ENCODE peak calls at places on chromosomes 12 and 14, in four cellular contexts. G is T-helper 1 cell, X is PC-3, P is RPMI7951. H is an unnamed sample.

GRCh38 chr14:93092606-93093556 is 22.8 kb downstream of the ITPK1 start:
- DNase-seq in G (no peak), X (no peak), P (no peak), H (no peak)

GRCh38 chr14:100031506-100032281 is 33.5 kb upstream of the EVL start:
- DNase-seq in G (no peak), X (peak; percentile 98), P (peak; percentile 96), H (peak; percentile 97)

GRCh38 chr14:75995372-75996041 is 9.9 kb downstream of the IFT43 start:
- DNase-seq in G (no peak), X (no peak), P (no peak), H (no peak)

GRCh38 chr12:76927170-76927784 is 48.5 kb upstream of the CSRP2 start:
- DNase-seq in G (peak; percentile 5), X (peak; percentile 70), P (peak; percentile 33), H (peak; percentile 29)

GRCh38 chr14:20568393-20568792 is 7.5 kb upstream of the RNASE9 start:
- DNase-seq in G (no peak), X (no peak), P (no peak), H (no peak)

GRCh38 chr12:105911966-105912365 is 226.8 kb downstream of the NUAK1 start:
- DNase-seq in G (no peak), X (peak; percentile 78), P (no peak), H (no peak)

GRCh38 chr12:1533602-1534304 is 60.6 kb downstream of the FBXL14 start:
- DNase-seq in G (peak; percentile 65), X (no peak), P (peak; percentile 87), H (peak; percentile 77)

GRCh38 chr12:123807670-123808069 is 45.6 kb downstream of the DNAH10 start:
- DNase-seq in G (no peak), X (no peak), P (no peak), H (no peak)

GRCh38 chr14:105473677-105474477 is 744 bp upstream of the CRIP2 start:
- DNase-seq in G (peak; percentile 40), X (peak; percentile 89), P (peak; percentile 89), H (peak; percentile 94)

H was measured in Daoy.